ENCODE peak calls at places on chromosomes 4 and X, in seven cellular contexts. Q is fibroblast of lung, M is dorsolateral prefrontal cortex, P is body of pancreas, W is omental fat pad, C is left ventricle myocardium inferior, R is B cell. A is an unnamed sample.

GRCh38 chrX:28586291-28586690 is 955 bp upstream of the IL1RAPL1 start:
- DNase-seq in Q (peak), M (no peak), P (no peak), W (no peak), C (peak), R (no peak), A (peak)

GRCh38 chrX:119693996-119694451 is 1.1 kb upstream of the SEPTIN6 start:
- DNase-seq in Q (no peak), M (no peak), P (no peak), W (no peak), C (no peak), R (no peak), A (no peak)

GRCh38 chrX:1391707-1392375 is at the start of gene SLC25A6:
- DNase-seq in Q (peak), M (peak), P (peak), W (peak), C (peak), R (peak), A (peak)

GRCh38 chrX:154502098-154502497 is 11.7 kb upstream of the SLC10A3 start:
- DNase-seq in Q (no peak), M (no peak), P (no peak), W (no peak), C (no peak), R (no peak), A (no peak)

GRCh38 chrX:134898450-134898849 is 92.3 kb upstream of the SMIM10 start:
- DNase-seq in Q (no peak), M (no peak), P (no peak), W (no peak), C (no peak), R (no peak), A (no peak)

GRCh38 chrX:71992711-71993110 is 82.1 kb downstream of the NHSL2 start:
- DNase-seq in Q (no peak), M (no peak), P (no peak), W (no peak), C (no peak), R (no peak), A (no peak)

GRCh38 chr4:150769235-150769634 is 187.3 kb downstream of the MAB21L2 start:
- DNase-seq in Q (peak), M (no peak), P (peak), W (no peak), C (no peak), R (no peak), A (no peak)

GRCh38 chrX:119155416-119156035 is 27.9 kb upstream of the KIAA1210 start:
- DNase-seq in Q (peak), M (no peak), P (no peak), W (peak), C (no peak), R (no peak), A (no peak)

GRCh38 chr4:14744346-14744745 is 257.9 kb upstream of the CPEB2 start:
- DNase-seq in Q (no peak), M (no peak), P (no peak), W (no peak), C (no peak), R (no peak), A (no peak)

GRCh38 chrX:135625995-135626394 is 87.4 kb upstream of the CT45A1 start:
- DNase-seq in Q (no peak), M (no peak), P (no peak), W (no peak), C (no peak), R (no peak), A (peak)

GRCh38 chr4:56535915-56536314 is 30.3 kb downstream of the ARL9 start:
- DNase-seq in Q (no peak), M (no peak), P (no peak), W (no peak), C (no peak), R (no peak), A (no peak)

GRCh38 chr4:37073226-37073840 is 171.2 kb upstream of the NWD2 start:
- DNase-seq in Q (no peak), M (no peak), P (no peak), W (no peak), C (no peak), R (no peak), A (no peak)

GRCh38 chr4:184541918-184542317 is 67.6 kb upstream of the IRF2 start:
- DNase-seq in Q (no peak), M (no peak), P (no peak), W (no peak), C (no peak), R (no peak), A (no peak)

DNA sequence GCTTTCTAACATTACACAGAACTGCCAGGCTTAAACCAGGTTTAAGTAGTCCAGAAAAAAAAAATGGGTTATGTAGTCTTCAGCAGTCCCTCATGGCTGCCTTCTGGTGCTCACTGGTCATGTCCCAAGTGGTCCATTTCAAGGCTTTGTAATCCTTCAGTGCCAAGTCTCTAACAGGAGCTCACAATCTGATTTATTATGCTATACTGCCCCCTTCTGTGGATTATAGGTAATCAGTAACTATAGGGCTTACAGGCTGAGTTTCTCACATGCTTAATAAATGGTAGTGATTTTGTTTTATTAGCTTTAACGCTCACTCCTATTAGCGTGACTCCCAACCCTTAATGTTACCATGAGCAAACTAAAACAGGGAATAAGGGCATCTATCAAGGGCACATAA is 92.5 kb upstream of the EDA2R start:
- DNase-seq in Q (peak), M (no peak), P (no peak), W (no peak), C (no peak), R (no peak), A (no peak)
- TF ChIP-seq CTCF in Q (peak), M (peak), P (no peak), W (no peak), C (peak), R (no peak), A (peak)

DNA sequence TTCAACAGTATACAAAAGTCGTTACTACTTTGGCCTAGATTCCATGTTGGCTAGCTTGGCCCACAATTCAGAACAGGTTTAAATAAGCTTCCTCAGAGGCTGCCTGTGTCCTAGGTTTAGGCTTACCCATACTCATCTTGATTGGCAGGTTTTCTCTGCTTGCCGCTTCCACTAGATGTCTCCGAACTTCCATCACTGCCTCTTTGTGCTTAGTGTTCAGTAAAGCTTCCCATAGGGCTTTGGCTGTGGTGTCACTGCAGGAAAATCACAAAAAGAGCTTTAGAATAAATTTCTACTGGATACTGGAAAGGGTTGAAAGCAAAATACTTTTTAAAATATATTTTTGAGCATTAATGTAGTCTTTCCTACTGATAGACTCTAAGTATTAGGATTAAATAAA is 52.4 kb downstream of the SCFD2 start:
- DNase-seq in Q (no peak), M (no peak), P (no peak), W (no peak), C (no peak), R (no peak), A (peak)
- TF ChIP-seq CTCF in Q (peak), M (no peak), P (no peak), W (no peak), C (peak), R (no peak), A (no peak)

GRCh38 chrX:69234624-69235023 is 69.4 kb upstream of the PJA1 start:
- DNase-seq in Q (no peak), M (no peak), P (no peak), W (no peak), C (no peak), R (no peak), A (no peak)

GRCh38 chrX:69237228-69237627 is 72.0 kb upstream of the PJA1 start:
- DNase-seq in Q (no peak), M (no peak), P (no peak), W (no peak), C (no peak), R (no peak), A (no peak)

GRCh38 chrX:69238153-69238959 is 73.1 kb upstream of the PJA1 start:
- DNase-seq in Q (no peak), M (peak), P (peak), W (no peak), C (peak), R (no peak), A (no peak)

GRCh38 chrX:69236641-69237040 is 71.4 kb upstream of the PJA1 start:
- DNase-seq in Q (no peak), M (no peak), P (no peak), W (no peak), C (no peak), R (no peak), A (no peak)

GRCh38 chrX:69238960-69239231 is 73.6 kb upstream of the PJA1 start:
- DNase-seq in Q (no peak), M (no peak), P (no peak), W (no peak), C (no peak), R (no peak), A (no peak)
- TF ChIP-seq CTCF in Q (no peak), M (no peak), P (no peak), W (no peak), C (no peak), R (no peak), A (no peak)

GRCh38 chr4:23932935-23933334 is 43.1 kb upstream of the PPARGC1A start:
- DNase-seq in Q (peak), M (no peak), P (no peak), W (no peak), C (no peak), R (no peak), A (no peak)
- TF ChIP-seq CTCF in Q (peak), M (no peak), P (no peak), W (no peak), C (peak), R (no peak), A (no peak)

GRCh38 chr4:52015366-52015765 is 4.8 kb downstream of the LRRC66 start:
- DNase-seq in Q (peak), M (no peak), P (peak), W (no peak), C (no peak), R (no peak), A (no peak)
- TF ChIP-seq CTCF in Q (no peak), M (peak), P (no peak), W (no peak), C (no peak), R (no peak), A (no peak)

GRCh38 chrX:123854329-123854728 is 5.5 kb upstream of the XIAP start:
- DNase-seq in Q (peak), M (no peak), P (no peak), W (no peak), C (no peak), R (no peak), A (no peak)

GRCh38 chrX:123859409-123859827 is 435 bp upstream of the XIAP start:
- DNase-seq in Q (no peak), M (peak), P (no peak), W (no peak), C (peak), R (no peak), A (no peak)

GRCh38 chrX:123860983-123861382 is 1.1 kb downstream of the XIAP start:
- DNase-seq in Q (no peak), M (no peak), P (peak), W (no peak), C (no peak), R (no peak), A (no peak)

GRCh38 chrX:123860506-123860840 is 620 bp downstream of the XIAP start:
- DNase-seq in Q (no peak), M (no peak), P (no peak), W (no peak), C (no peak), R (peak), A (no peak)

GRCh38 chrX:123859828-123860505 is at the start of gene XIAP:
- DNase-seq in Q (peak), M (peak), P (peak), W (peak), C (peak), R (peak), A (peak)
- TF ChIP-seq CTCF in Q (no peak), M (no peak), P (no peak), W (no peak), C (no peak), R (no peak), A (no peak)

A was measured in endothelial cell.